ENCODE peak calls at places on chromosomes 11 and 22, in ten cellular contexts. T, I, S, V, W, L, R, M, K and Q are unnamed samples.

GRCh38 chr22:39205344-39206021 is 39.3 kb downstream of the PDGFB start:
- DNase-seq in L (peak), M (no peak), I (no peak), S (peak), K (no peak), R (peak), W (no peak), V (peak), T (peak), Q (peak)

GRCh38 chr22:50151571-50152537 is 18.7 kb upstream of the PANX2 start:
- DNase-seq in S (no peak), T (peak), K (no peak), W (no peak), I (no peak), M (no peak), L (no peak), V (no peak), R (no peak), Q (peak)

GRCh38 chr11:117519590-117519989 is 191.9 kb downstream of the CEP164 start:
- DNase-seq in M (no peak), K (no peak), I (no peak), S (no peak), V (no peak), W (no peak), T (no peak), R (no peak), L (no peak), Q (no peak)

GRCh38 chr11:95121687-95122086 is 32.0 kb downstream of the ENDOD1 start:
- DNase-seq in V (no peak), M (no peak), S (no peak), I (no peak), L (no peak), W (no peak), R (no peak), K (no peak), T (no peak), Q (no peak)

GRCh38 chr22:35684270-35684700 is 33.4 kb upstream of the APOL5 start:
- DNase-seq in M (no peak), V (no peak), K (peak), I (no peak), S (peak), T (peak), W (no peak), L (peak), R (no peak), Q (no peak)

GRCh38 chr11:122100222-122101080 is 15.6 kb downstream of the BLID start:
- DNase-seq in T (peak), S (peak), R (peak), M (no peak), I (peak), K (peak), L (peak), V (peak), W (no peak), Q (no peak)

GRCh38 chr22:18987765-18988164 is 51.7 kb upstream of the PRODH start:
- DNase-seq in I (no peak), K (peak), T (peak), S (peak), R (peak), W (no peak), V (no peak), L (peak), M (no peak), Q (peak)

GRCh38 chr11:78031629-78032028 is 8.6 kb upstream of the KCTD14 start:
- DNase-seq in R (no peak), K (no peak), V (no peak), I (no peak), L (no peak), W (no peak), S (no peak), T (no peak), M (no peak), Q (peak)

GRCh38 chr11:12769834-12770345 is 95.7 kb downstream of the TEAD1 start:
- DNase-seq in I (no peak), K (no peak), V (no peak), R (no peak), L (peak), M (peak), T (no peak), W (no peak), S (peak), Q (no peak)
- TF ChIP-seq CTCF in I (no peak), K (no peak), V (no peak), R (no peak), L (no peak), M (no peak), T (no peak), W (no peak), S (no peak), Q (no peak)

DNA sequence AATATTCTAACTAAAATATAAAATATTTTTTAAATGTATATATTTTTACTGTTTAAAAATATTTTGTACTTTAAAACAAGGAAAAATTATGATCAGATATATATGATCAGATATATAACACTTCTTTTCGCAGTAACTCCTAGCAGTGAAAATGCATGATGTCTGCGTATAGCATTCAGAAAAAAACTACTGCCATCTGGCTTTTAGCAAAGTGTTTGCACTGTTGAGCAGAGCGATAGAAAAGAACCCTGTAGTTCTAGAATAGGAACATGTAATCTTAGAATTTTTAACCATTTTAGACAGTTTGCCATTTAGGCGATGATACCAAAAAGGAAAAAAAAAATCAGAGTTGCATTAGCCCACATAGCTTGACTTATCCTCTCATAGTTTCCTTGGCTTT is 370.4 kb upstream of the ANO3 start:
- DNase-seq in I (no peak), M (no peak), L (no peak), W (no peak), V (no peak), T (no peak), S (no peak), R (no peak), K (no peak), Q (no peak)
- TF ChIP-seq CTCF in I (no peak), M (no peak), L (peak), W (no peak), V (no peak), T (peak), S (peak), R (no peak), K (no peak), Q (no peak)

GRCh38 chr11:13210424-13210823 is 67.2 kb upstream of the BMAL1 start:
- DNase-seq in V (no peak), M (peak), S (peak), R (peak), W (peak), T (peak), K (peak), L (peak), I (no peak), Q (no peak)
- TF ChIP-seq CTCF in V (peak), M (peak), S (peak), R (peak), W (peak), T (peak), K (peak), L (peak), I (peak), Q (peak)

GRCh38 chr11:65538232-65538914 is 13.5 kb downstream of the SCYL1 start:
- DNase-seq in W (peak), V (peak), S (no peak), L (no peak), M (no peak), T (no peak), K (no peak), R (no peak), I (no peak), Q (no peak)

GRCh38 chr11:65541093-65542010 is 16.5 kb downstream of the SCYL1 start:
- DNase-seq in S (no peak), V (no peak), K (no peak), W (no peak), T (no peak), R (no peak), I (no peak), L (peak), M (no peak), Q (no peak)

GRCh38 chr11:65538915-65539374 is 14.1 kb downstream of the SCYL1 start:
- DNase-seq in R (no peak), L (no peak), I (no peak), W (no peak), S (no peak), T (peak), M (no peak), K (no peak), V (peak), Q (no peak)

GRCh38 chr11:65539401-65540289 is 14.8 kb downstream of the SCYL1 start:
- DNase-seq in W (no peak), L (peak), K (no peak), T (peak), M (no peak), I (no peak), R (no peak), V (peak), S (no peak), Q (peak)

DNA sequence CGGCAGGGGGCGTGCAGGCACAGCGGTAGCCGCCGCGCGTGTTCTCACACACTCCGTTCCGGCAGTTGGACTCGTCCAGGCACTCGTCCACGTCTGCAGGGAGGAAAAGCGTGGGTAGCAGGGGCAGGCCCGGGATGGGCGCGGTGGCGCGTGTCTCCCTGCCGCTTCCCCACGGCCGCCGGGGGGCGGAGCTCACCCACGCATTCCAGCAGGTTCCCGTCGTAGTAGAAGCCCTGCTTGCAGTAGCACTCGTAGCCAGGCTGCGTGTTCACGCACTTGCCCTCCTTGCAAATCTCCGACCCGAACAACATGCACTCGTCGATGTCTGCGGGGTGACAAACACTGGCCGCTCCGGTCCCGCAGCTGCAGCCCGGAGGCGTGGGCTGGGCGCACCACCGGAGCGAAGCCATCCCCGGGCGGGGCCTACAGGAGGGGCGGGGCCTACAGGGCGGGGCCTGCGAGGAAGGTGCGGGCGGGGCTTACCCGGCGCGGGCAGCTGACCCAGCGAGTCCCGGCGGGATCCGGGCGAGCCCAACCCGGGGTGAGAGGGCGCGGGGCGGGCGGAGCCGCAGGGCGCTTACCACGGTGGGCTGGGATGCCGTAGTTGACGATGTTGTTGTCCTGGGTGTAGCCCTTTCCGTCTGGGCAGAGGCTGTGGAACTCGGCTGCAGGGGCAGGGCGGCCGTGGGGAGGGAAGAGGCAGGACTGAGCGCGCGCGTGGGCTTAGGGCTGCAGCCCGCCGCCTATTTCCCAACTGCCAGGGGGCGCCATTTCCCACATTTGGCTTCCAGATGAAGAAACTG is 15.6 kb downstream of the SCYL1 start:
- DNase-seq in V (peak), S (peak), I (peak), T (peak), L (peak), M (no peak), R (peak), W (peak), K (peak), Q (peak)
- TF ChIP-seq CTCF in V (peak), S (peak), I (peak), T (peak), L (peak), M (peak), R (peak), W (peak), K (peak), Q (peak)

GRCh38 chr11:61736310-61736709 is 16.1 kb upstream of the MYRF start:
- DNase-seq in R (no peak), K (no peak), I (no peak), M (no peak), T (no peak), S (no peak), W (no peak), L (peak), V (no peak), Q (no peak)

GRCh38 chr11:61735391-61735790 is 17.0 kb upstream of the MYRF start:
- DNase-seq in I (no peak), T (no peak), V (peak), K (no peak), R (no peak), L (no peak), M (no peak), S (no peak), W (no peak), Q (no peak)

GRCh38 chr11:61737636-61738386 is 14.6 kb upstream of the MYRF start:
- DNase-seq in T (peak), M (no peak), R (no peak), S (no peak), I (no peak), L (no peak), V (no peak), W (no peak), K (no peak), Q (no peak)

GRCh38 chr11:61738776-61739175 is 13.7 kb upstream of the MYRF start:
- DNase-seq in M (no peak), K (no peak), I (no peak), R (no peak), V (no peak), T (no peak), L (no peak), W (no peak), S (no peak), Q (no peak)

DNA sequence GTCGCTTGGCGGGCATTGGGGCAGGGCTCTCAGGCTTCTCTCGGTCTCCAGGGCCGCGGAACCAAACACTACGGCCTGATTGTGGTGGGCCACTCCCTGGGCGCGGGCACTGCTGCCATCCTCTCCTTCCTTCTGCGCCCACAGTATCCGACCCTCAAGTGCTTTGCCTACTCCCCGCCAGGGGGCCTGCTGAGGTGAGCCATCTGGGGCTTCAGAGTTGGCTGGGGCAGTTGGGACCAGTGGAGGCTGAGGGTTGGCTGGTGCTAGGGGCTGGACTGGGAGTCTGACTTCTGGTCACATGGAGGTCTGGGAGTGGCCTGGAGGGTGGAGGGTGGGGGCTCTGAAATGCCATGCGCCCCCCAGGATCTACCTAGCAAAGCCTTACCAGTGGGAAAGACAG is 15.3 kb upstream of the MYRF start:
- DNase-seq in M (no peak), S (no peak), R (no peak), I (no peak), W (no peak), V (no peak), L (no peak), K (no peak), T (no peak), Q (no peak)
- TF ChIP-seq CTCF in M (no peak), S (no peak), R (no peak), I (no peak), W (no peak), V (no peak), L (no peak), K (no peak), T (peak), Q (no peak)

GRCh38 chr11:35798983-35799382 is 136.4 kb downstream of the TRIM44 start:
- DNase-seq in T (no peak), L (peak), K (no peak), V (no peak), W (no peak), S (no peak), R (no peak), M (no peak), I (no peak), Q (no peak)

GRCh38 chr11:35802221-35802620 is 139.6 kb downstream of the TRIM44 start:
- DNase-seq in I (no peak), V (no peak), L (peak), W (no peak), M (no peak), R (no peak), T (no peak), S (no peak), K (no peak), Q (no peak)

GRCh38 chr11:35798423-35798822 is 135.8 kb downstream of the TRIM44 start:
- DNase-seq in K (no peak), I (no peak), R (no peak), S (peak), W (no peak), V (no peak), M (no peak), L (peak), T (no peak), Q (no peak)

GRCh38 chr11:35800970-35801953 is 138.7 kb downstream of the TRIM44 start:
- DNase-seq in K (no peak), L (no peak), R (no peak), S (no peak), T (no peak), V (no peak), I (no peak), M (no peak), W (peak), Q (peak)

DNA sequence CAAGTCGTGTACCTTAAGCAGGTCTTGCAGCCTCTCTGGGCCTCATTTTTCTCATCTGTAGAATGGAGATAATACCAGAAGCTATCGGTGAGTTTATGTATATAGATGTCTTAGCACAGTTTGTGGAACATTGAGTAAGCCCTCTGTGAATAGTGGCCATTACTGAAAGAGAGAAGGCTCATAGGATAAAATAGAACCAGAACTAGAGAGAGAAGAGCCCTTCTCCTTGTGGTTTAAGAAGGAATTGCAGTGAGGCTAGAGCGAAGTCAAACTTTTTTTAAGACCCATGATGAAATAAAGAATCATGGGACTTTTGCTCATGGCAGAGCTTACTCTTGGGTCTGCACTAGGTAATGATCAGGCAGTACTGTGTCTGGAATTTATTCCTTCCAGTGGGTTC is 137.1 kb downstream of the TRIM44 start:
- DNase-seq in I (no peak), V (no peak), R (no peak), K (no peak), S (no peak), M (no peak), W (no peak), T (no peak), L (no peak), Q (no peak)
- TF ChIP-seq CTCF in I (no peak), V (no peak), R (peak), K (peak), S (peak), M (no peak), W (no peak), T (peak), L (no peak), Q (no peak)